ENCODE peak calls at places on chromosomes 6 and 20, in five cellular contexts. Z, P, G, X and W are unnamed samples.

GRCh38 chr6:125258651-125259353 is 43.0 kb downstream of the HDDC2 start:
- DNase-seq in Z (no peak), P (no peak), G (no peak), X (no peak), W (no peak)

GRCh38 chr6:15166121-15166520 is 79.7 kb upstream of the JARID2 start:
- DNase-seq in Z (no peak), P (no peak), G (no peak), X (no peak), W (no peak)

GRCh38 chr6:165922309-165922794 is 245.3 kb downstream of the TBXT start:
- DNase-seq in Z (no peak), P (no peak), G (peak; percentile 49), X (no peak), W (no peak)

GRCh38 chr6:34338811-34339210 is 53.7 kb downstream of the NUDT3 start:
- DNase-seq in Z (no peak), P (no peak), G (no peak), X (no peak), W (no peak)

GRCh38 chr6:108118791-108119211 is 44.3 kb upstream of the OSTM1 start:
- DNase-seq in Z (peak; percentile 8), P (no peak), G (no peak), X (no peak), W (no peak)

GRCh38 chr20:43949741-43950618 is 35.3 kb downstream of the TOX2 start:
- DNase-seq in Z (peak; percentile 79), P (no peak), G (no peak), X (peak; percentile 51), W (no peak)

GRCh38 chr6:147949981-147950622 is 392.5 kb upstream of the SASH1 start:
- DNase-seq in Z (no peak), P (no peak), G (no peak), X (no peak), W (no peak)

GRCh38 chr6:157648561-157648960 is 174.5 kb upstream of the SNX9 start:
- DNase-seq in Z (no peak), P (no peak), G (no peak), X (no peak), W (no peak)

GRCh38 chr6:41072836-41073202 is at the start of gene NFYA:
- DNase-seq in Z (no peak), P (no peak), G (no peak), X (peak; percentile 100), W (no peak)

GRCh38 chr6:56839533-56840183 is 115.2 kb upstream of the BEND6 start:
- DNase-seq in Z (no peak), P (no peak), G (no peak), X (no peak), W (no peak)

GRCh38 chr6:136317023-136317649 is 27.5 kb upstream of the BCLAF1 start:
- DNase-seq in Z (peak; percentile 59), P (no peak), G (peak; percentile 38), X (peak; percentile 15), W (peak; percentile 62)

GRCh38 chr6:135909737-135910387 is 58.4 kb downstream of the PDE7B start:
- DNase-seq in Z (peak; percentile 52), P (no peak), G (peak; percentile 7), X (peak; percentile 14), W (peak; percentile 66)

GRCh38 chr20:63290677-63291472 is 2.1 kb upstream of the COL20A1 start:
- DNase-seq in Z (peak; percentile 43), P (no peak), G (peak; percentile 75), X (peak; percentile 58), W (peak; percentile 76)

GRCh38 chr20:1632228-1632577 is 12.4 kb upstream of the SIRPB1 start:
- DNase-seq in Z (no peak), P (no peak), G (no peak), X (no peak), W (no peak)

GRCh38 chr6:84752118-84752850 is 12.1 kb downstream of the TBX18 start:
- DNase-seq in Z (no peak), P (no peak), G (no peak), X (no peak), W (no peak)

GRCh38 chr20:51403465-51404220 is 138.9 kb downstream of the NFATC2 start:
- DNase-seq in Z (no peak), P (no peak), G (no peak), X (no peak), W (no peak)

GRCh38 chr20:1291191-1291741 is 25.2 kb downstream of the SNPH start:
- DNase-seq in Z (no peak), P (no peak), G (no peak), X (no peak), W (no peak)

GRCh38 chr6:38755207-38755606 is 40.1 kb downstream of the DNAH8 start:
- DNase-seq in Z (no peak), P (no peak), G (no peak), X (no peak), W (no peak)

GRCh38 chr6:107956586-107957164 is 1.3 kb downstream of the SEC63 start:
- DNase-seq in Z (no peak), P (no peak), G (peak; percentile 10), X (no peak), W (no peak)

GRCh38 chr20:39458452-39458851 is 496.3 kb downstream of the DHX35 start:
- DNase-seq in Z (no peak), P (no peak), G (no peak), X (no peak), W (no peak)

GRCh38 chr20:53943522-53944291 is 126.7 kb downstream of the BCAS1 start:
- DNase-seq in Z (peak; percentile 22), P (no peak), G (peak; percentile 55), X (no peak), W (peak; percentile 42)

GRCh38 chr20:53946106-53946505 is 124.3 kb downstream of the BCAS1 start:
- DNase-seq in Z (no peak), P (no peak), G (no peak), X (no peak), W (no peak)

GRCh38 chr6:109791301-109791700 is 100.2 kb downstream of the FIG4 start:
- DNase-seq in Z (no peak), P (no peak), G (no peak), X (no peak), W (no peak)

GRCh38 chr6:73580247-73581149 is 59.7 kb upstream of the EEF1A1 start:
- DNase-seq in Z (peak; percentile 41), P (peak; percentile 85), G (peak; percentile 77), X (peak; percentile 69), W (no peak)

GRCh38 chr20:63255911-63256704 is 1.8 kb upstream of the NKAIN4 start:
- DNase-seq in Z (no peak), P (no peak), G (no peak), X (no peak), W (no peak)

GRCh38 chr20:2282181-2282580 is 13.6 kb upstream of the TGM3 start:
- DNase-seq in Z (no peak), P (no peak), G (no peak), X (no peak), W (no peak)

GRCh38 chr6:53615633-53616449 is 49.7 kb downstream of the KLHL31 start:
- DNase-seq in Z (no peak), P (no peak), G (peak; percentile 80), X (no peak), W (no peak)

GRCh38 chr20:46307139-46307998 is 929 bp downstream of the CDH22 start:
- DNase-seq in Z (peak; percentile 70), P (peak; percentile 52), G (peak; percentile 87), X (peak; percentile 60), W (peak; percentile 74)

GRCh38 chr20:53959849-53960585 is 110.4 kb downstream of the BCAS1 start:
- DNase-seq in Z (no peak), P (no peak), G (no peak), X (no peak), W (no peak)

GRCh38 chr6:158389188-158389919 is 77.1 kb downstream of the TULP4 start:
- DNase-seq in Z (no peak), P (no peak), G (no peak), X (no peak), W (no peak)

GRCh38 chr20:51700809-51701285 is 67.3 kb downstream of the ATP9A start:
- DNase-seq in Z (no peak), P (no peak), G (peak; percentile 52), X (no peak), W (peak; percentile 31)

GRCh38 chr20:49983123-49983847 is 505 bp downstream of the SNAI1 start:
- DNase-seq in Z (no peak), P (no peak), G (no peak), X (no peak), W (no peak)

GRCh38 chr6:25883536-25883935 is 9.5 kb upstream of the SLC17A3 start:
- DNase-seq in Z (no peak), P (no peak), G (no peak), X (no peak), W (no peak)

GRCh38 chr6:15244605-15245360 is 1.1 kb upstream of the JARID2 start:
- DNase-seq in Z (peak; percentile 66), P (peak; percentile 80), G (peak; percentile 27), X (no peak), W (peak; percentile 73)

GRCh38 chr20:52869276-52869675 is 102.9 kb upstream of the TSHZ2 start:
- DNase-seq in Z (no peak), P (no peak), G (no peak), X (no peak), W (no peak)

GRCh38 chr6:3766219-3766618 is 14.7 kb upstream of the PXDC1 start:
- DNase-seq in Z (no peak), P (no peak), G (no peak), X (no peak), W (no peak)

GRCh38 chr20:32144898-32145662 is 35.6 kb downstream of the TM9SF4 start:
- DNase-seq in Z (no peak), P (no peak), G (no peak), X (no peak), W (no peak)